ENCODE peak calls at places on chromosomes 2 and 18, in ten cellular contexts. A, M, R, S, C, H, X, W, B and P are unnamed samples.
A peak's percentile ranks its signal among the peaks of the same experiment; 100 is the strongest.

GRCh38 chr2:160701822-160702221 is 208.2 kb upstream of the RBMS1 start:
- DNase-seq in S (no peak), H (no peak), X (no peak), W (no peak), M (no peak), B (no peak), C (no peak), A (no peak), R (no peak), P (no peak)

GRCh38 chr18:29853126-29853525 is 1189.4 kb downstream of the DSC3 start:
- DNase-seq in A (no peak), M (no peak), H (no peak), W (no peak), R (no peak), X (peak; percentile 3), C (no peak), S (no peak), B (no peak), P (no peak)

GRCh38 chr2:133063792-133064191 is 393.8 kb upstream of the LYPD1 start:
- DNase-seq in A (no peak), W (peak; percentile 6), C (no peak), M (peak; percentile 85), H (no peak), B (no peak), S (no peak), X (peak; percentile 72), R (no peak), P (no peak)

GRCh38 chr2:56132138-56132537 is 51.7 kb upstream of the CCDC85A start:
- DNase-seq in H (no peak), M (peak; percentile 62), B (no peak), R (no peak), X (peak; percentile 47), C (peak; percentile 10), S (no peak), A (peak; percentile 15), W (no peak), P (no peak)

GRCh38 chr18:52700757-52701156 is 360.8 kb downstream of the DCC start:
- DNase-seq in C (no peak), S (no peak), A (peak; percentile 87), B (no peak), M (no peak), W (no peak), R (no peak), H (no peak), X (no peak), P (no peak)

GRCh38 chr18:73975266-73975665 is 172.4 kb downstream of the FBXO15 start:
- DNase-seq in W (no peak), R (no peak), B (no peak), X (peak; percentile 31), C (no peak), M (no peak), H (no peak), S (no peak), A (no peak), P (no peak)

GRCh38 chr2:108968619-108969018 is 20.4 kb downstream of the EDAR start:
- DNase-seq in R (no peak), B (no peak), W (peak; percentile 47), C (no peak), S (no peak), H (peak; percentile 69), M (no peak), X (no peak), A (peak; percentile 82), P (no peak)

GRCh38 chr18:13179566-13180113 is 38.9 kb upstream of the LDLRAD4 start:
- DNase-seq in A (peak; percentile 94), B (no peak), R (no peak), M (no peak), S (no peak), C (no peak), W (peak; percentile 36), X (no peak), H (peak; percentile 74), P (no peak)

GRCh38 chr2:98761267-98761781 is 30.4 kb upstream of the MGAT4A start:
- DNase-seq in X (no peak), S (peak; percentile 39), A (no peak), B (no peak), W (peak; percentile 39), H (no peak), C (no peak), R (no peak), M (no peak), P (no peak)
- H3K27me3 ChIP-seq in X (peaks cover 14% of the 10 kb centered on the region), S (no peaks in the 10 kb centered on the region), A (no peaks in the 10 kb centered on the region), B (no peaks in the 10 kb centered on the region), W (no peaks in the 10 kb centered on the region), H (no peaks in the 10 kb centered on the region), C (peaks cover 12% of the 10 kb centered on the region), R (no peaks in the 10 kb centered on the region), M (no peaks in the 10 kb centered on the region), P (no peaks in the 10 kb centered on the region)

GRCh38 chr2:226123307-226123706 is 676.3 kb downstream of the IRS1 start:
- DNase-seq in C (no peak), H (no peak), R (no peak), M (no peak), X (no peak), B (no peak), W (no peak), S (no peak), A (no peak), P (no peak)

GRCh38 chr2:226124548-226125011 is 675.0 kb downstream of the IRS1 start:
- DNase-seq in R (no peak), M (peak; percentile 33), C (no peak), S (no peak), X (peak; percentile 23), B (no peak), A (no peak), W (no peak), H (no peak), P (no peak)

GRCh38 chr2:226127682-226128081 is 671.9 kb downstream of the IRS1 start:
- DNase-seq in B (no peak), X (no peak), S (no peak), R (no peak), A (no peak), M (no peak), H (no peak), C (no peak), W (no peak), P (no peak)

GRCh38 chr2:226125151-226125550 is 674.5 kb downstream of the IRS1 start:
- DNase-seq in C (no peak), M (no peak), X (no peak), A (no peak), H (no peak), R (no peak), W (no peak), B (no peak), S (no peak), P (no peak)

GRCh38 chr2:226126104-226126503 is 673.5 kb downstream of the IRS1 start:
- DNase-seq in M (no peak), X (no peak), W (no peak), B (no peak), H (no peak), C (no peak), S (no peak), A (no peak), R (no peak), P (no peak)
- H3K27me3 ChIP-seq in M (no peaks in the 10 kb centered on the region), X (no peaks in the 10 kb centered on the region), W (no peaks in the 10 kb centered on the region), B (no peaks in the 10 kb centered on the region), H (no peaks in the 10 kb centered on the region), C (no peaks in the 10 kb centered on the region), S (no peaks in the 10 kb centered on the region), A (no peaks in the 10 kb centered on the region), R (no peaks in the 10 kb centered on the region), P (no peaks in the 10 kb centered on the region)

GRCh38 chr2:943461-943797 is 7.2 kb upstream of the SNTG2 start:
- DNase-seq in C (no peak), S (no peak), H (no peak), A (no peak), M (no peak), W (no peak), X (no peak), B (no peak), R (no peak), P (no peak)

GRCh38 chr2:943821-944220 is 6.8 kb upstream of the SNTG2 start:
- DNase-seq in H (no peak), M (no peak), B (no peak), S (no peak), R (no peak), A (no peak), C (no peak), W (no peak), X (no peak), P (no peak)

GRCh38 chr2:942775-943460 is 7.7 kb upstream of the SNTG2 start:
- DNase-seq in R (no peak), X (no peak), B (no peak), M (no peak), W (no peak), A (no peak), S (no peak), H (no peak), C (no peak), P (no peak)

GRCh38 chr2:946073-947005 is 4.3 kb upstream of the SNTG2 start:
- DNase-seq in H (no peak), A (no peak), W (no peak), X (no peak), M (no peak), C (no peak), B (no peak), R (no peak), S (no peak), P (no peak)

DNA sequence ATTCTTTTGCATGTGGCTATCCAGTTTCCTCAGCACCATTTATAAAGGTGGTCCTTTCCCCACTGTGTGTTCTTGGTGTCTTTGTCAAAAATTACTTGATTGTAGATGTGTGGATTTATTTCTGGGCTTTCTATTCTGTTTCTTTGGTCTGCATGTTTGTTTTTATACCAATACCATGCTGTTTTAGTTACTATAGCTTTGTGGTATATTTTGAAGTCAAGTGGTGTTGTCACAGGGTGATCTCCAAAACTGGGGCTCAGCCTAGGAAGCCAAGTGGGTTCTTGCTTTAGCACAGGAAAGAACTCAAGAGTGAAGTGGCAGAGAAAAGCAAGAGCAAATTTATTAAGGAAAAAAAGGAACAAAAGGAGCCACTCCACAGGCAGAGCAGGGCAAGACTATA is 6.0 kb upstream of the SNTG2 start:
- DNase-seq in A (no peak), S (no peak), R (no peak), C (no peak), H (no peak), B (no peak), M (no peak), X (no peak), W (no peak), P (no peak)
- H3K27me3 ChIP-seq in A (peaks cover under 1% of the 10 kb centered on the region), S (no peaks in the 10 kb centered on the region), R (peaks cover 17% of the 10 kb centered on the region), C (peaks cover 6% of the 10 kb centered on the region), H (peaks cover 41% of the 10 kb centered on the region), B (peaks cover 11% of the 10 kb centered on the region), M (peaks cover 22% of the 10 kb centered on the region), X (peaks cover 5% of the 10 kb centered on the region), W (no peaks in the 10 kb centered on the region), P (peaks cover 12% of the 10 kb centered on the region)

DNA sequence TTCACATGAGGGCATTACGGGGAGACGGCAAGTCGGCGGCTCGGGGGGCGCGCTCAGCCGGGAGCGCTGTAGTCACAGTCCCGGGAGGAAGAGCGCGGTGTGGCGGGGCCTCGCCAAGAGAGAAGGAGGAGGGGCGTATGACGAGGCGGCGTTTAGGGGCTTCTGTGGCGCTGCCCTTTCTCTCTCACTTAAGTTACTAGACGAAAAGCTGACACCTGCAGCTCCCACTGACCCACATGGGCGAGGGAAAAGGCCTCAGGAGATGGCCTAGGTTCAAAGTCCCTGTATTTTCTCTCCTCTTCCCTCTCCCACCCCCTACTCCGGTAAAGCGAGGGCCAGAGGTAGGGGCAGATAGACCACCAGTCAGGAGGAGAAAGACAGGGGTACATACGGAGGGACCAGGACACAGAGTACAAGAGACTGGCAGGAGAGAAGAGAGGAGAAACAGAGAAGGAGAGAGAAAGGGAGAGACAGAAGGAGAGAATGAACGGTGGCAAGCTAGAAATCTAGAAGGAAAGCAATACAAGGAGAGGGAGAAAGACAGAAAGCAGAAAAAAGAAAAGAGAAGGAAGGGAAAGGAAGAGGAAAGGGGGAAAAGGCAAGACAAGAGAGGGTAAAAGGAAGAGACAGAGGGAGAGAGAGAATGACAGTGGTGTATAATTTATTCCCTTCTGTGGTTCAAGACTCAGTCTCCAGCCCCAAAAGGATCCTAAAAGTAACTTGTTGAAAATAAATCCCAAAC is 3.8 kb downstream of the SIX2 start:
- DNase-seq in W (no peak), X (no peak), M (peak; percentile 65), B (no peak), R (no peak), H (no peak), A (no peak), S (no peak), C (no peak), P (no peak)
- H3K27me3 ChIP-seq in W (peaks cover 2% of the 10 kb centered on the region), X (peaks cover 96% of the 10 kb centered on the region), M (peaks cover 98% of the 10 kb centered on the region), B (peaks cover 37% of the 10 kb centered on the region), R (peaks cover 97% of the 10 kb centered on the region), H (peaks cover 100% of the 10 kb centered on the region), A (peaks cover 40% of the 10 kb centered on the region), S (peaks cover 52% of the 10 kb centered on the region), C (peaks cover 95% of the 10 kb centered on the region), P (peaks cover 20% of the 10 kb centered on the region)